ENCODE peak calls at places on chromosomes 1 and 21, in five cellular contexts. One of them, this sample, is unnamed.

GRCh38 chr1:41643422-41643821 is 158.9 kb upstream of the EDN2 start:
- DNase-seq in NAMALWA: no peak
- DNase-seq in GM20000: no peak
- DNase-seq in NCI-H1105 treated with DMSO at 0.1 percent for 48 hours: no peak
- DNase-seq in frontal cortex: no peak
- DNase-seq in this sample: no peak

GRCh38 chr1:46198026-46198826 is at the start of gene POMGNT1:
- DNase-seq in GM20000: peak; percentile 98
- DNase-seq in frontal cortex: peak; percentile 95
- DNase-seq in NCI-H1105 treated with DMSO at 0.1 percent for 48 hours: peak; percentile 64
- DNase-seq in NAMALWA: peak; percentile 69
- DNase-seq in this sample: peak; percentile 77

GRCh38 chr1:81834268-81834667 is 33.5 kb downstream of the ADGRL2 start:
- DNase-seq in frontal cortex: no peak
- DNase-seq in NCI-H1105 treated with DMSO at 0.1 percent for 48 hours: no peak
- DNase-seq in GM20000: no peak
- DNase-seq in NAMALWA: no peak
- DNase-seq in this sample: no peak

GRCh38 chr21:46424062-46424591 is 34.6 kb upstream of the DIP2A start:
- DNase-seq in frontal cortex: no peak
- DNase-seq in NCI-H1105 treated with DMSO at 0.1 percent for 48 hours: no peak
- DNase-seq in GM20000: no peak
- DNase-seq in NAMALWA: no peak
- DNase-seq in this sample: no peak

GRCh38 chr1:4630561-4630960 is 23.8 kb upstream of the AJAP1 start:
- DNase-seq in GM20000: no peak
- DNase-seq in NCI-H1105 treated with DMSO at 0.1 percent for 48 hours: no peak
- DNase-seq in frontal cortex: no peak
- DNase-seq in NAMALWA: peak; percentile 26
- DNase-seq in this sample: no peak

GRCh38 chr1:154749078-154749760 is 120.9 kb downstream of the KCNN3 start:
- DNase-seq in GM20000: no peak
- DNase-seq in frontal cortex: no peak
- DNase-seq in NAMALWA: peak; percentile 71
- DNase-seq in NCI-H1105 treated with DMSO at 0.1 percent for 48 hours: no peak
- DNase-seq in this sample: peak; percentile 32

GRCh38 chr1:46131093-46131492 is 1.3 kb downstream of the PIK3R3 start:
- DNase-seq in NCI-H1105 treated with DMSO at 0.1 percent for 48 hours: no peak
- DNase-seq in GM20000: peak; percentile 19
- DNase-seq in NAMALWA: peak; percentile 33
- DNase-seq in frontal cortex: no peak
- DNase-seq in this sample: peak; percentile 61

GRCh38 chr1:154459044-154459443 is 43.0 kb upstream of the TDRD10 start:
- DNase-seq in frontal cortex: no peak
- DNase-seq in GM20000: no peak
- DNase-seq in NCI-H1105 treated with DMSO at 0.1 percent for 48 hours: no peak
- DNase-seq in NAMALWA: no peak
- DNase-seq in this sample: no peak

GRCh38 chr1:36866168-36866814 is 168.0 kb downstream of the GRIK3 start:
- DNase-seq in NCI-H1105 treated with DMSO at 0.1 percent for 48 hours: no peak
- DNase-seq in NAMALWA: no peak
- DNase-seq in GM20000: no peak
- DNase-seq in frontal cortex: no peak
- DNase-seq in this sample: no peak

GRCh38 chr21:44377201-44377921 is 23.9 kb downstream of the TRPM2 start:
- DNase-seq in GM20000: no peak
- DNase-seq in NAMALWA: peak; percentile 27
- DNase-seq in NCI-H1105 treated with DMSO at 0.1 percent for 48 hours: no peak
- DNase-seq in frontal cortex: no peak
- DNase-seq in this sample: peak; percentile 83

GRCh38 chr1:85343612-85344255 is 67.3 kb upstream of the BCL10 start:
- DNase-seq in NCI-H1105 treated with DMSO at 0.1 percent for 48 hours: no peak
- DNase-seq in frontal cortex: no peak
- DNase-seq in NAMALWA: no peak
- DNase-seq in GM20000: no peak
- DNase-seq in this sample: no peak

This sample was measured in NCI-H1417.